ENCODE peak calls at places on chromosomes 11 and 22, in four cellular contexts. One of them, this sample, is unnamed.

GRCh38 chr11:69583068-69583467 is 57.9 kb upstream of the CCND1 start:
- DNase-seq in right atrium auricular region: no peak
- DNase-seq in sigmoid colon: no peak
- DNase-seq in transverse colon: no peak
- DNase-seq in this sample: no peak

GRCh38 chr22:25482868-25483639 is 81.4 kb upstream of the GRK3 start:
- DNase-seq in right atrium auricular region: no peak
- DNase-seq in transverse colon: no peak
- DNase-seq in sigmoid colon: no peak
- DNase-seq in this sample: no peak

GRCh38 chr11:107564877-107565218 is 687 bp downstream of the ALKBH8 start:
- DNase-seq in transverse colon: no peak
- DNase-seq in sigmoid colon: no peak
- DNase-seq in right atrium auricular region: no peak
- DNase-seq in this sample: no peak

GRCh38 chr11:13143486-13144297 is 133.9 kb upstream of the BMAL1 start:
- DNase-seq in transverse colon: peak; percentile 72
- DNase-seq in sigmoid colon: no peak
- DNase-seq in right atrium auricular region: no peak
- DNase-seq in this sample: peak; percentile 76

GRCh38 chr11:35747638-35748037 is 85.1 kb downstream of the TRIM44 start:
- DNase-seq in sigmoid colon: no peak
- DNase-seq in right atrium auricular region: no peak
- DNase-seq in transverse colon: no peak
- DNase-seq in this sample: no peak

GRCh38 chr11:135075740-135076139 is 663.7 kb upstream of the B3GAT1 start:
- DNase-seq in sigmoid colon: no peak
- DNase-seq in right atrium auricular region: no peak
- DNase-seq in transverse colon: peak; percentile 32
- DNase-seq in this sample: peak; percentile 53

GRCh38 chr22:31253949-31254348 is 38.3 kb downstream of the PIK3IP1 start:
- DNase-seq in sigmoid colon: peak; percentile 39
- DNase-seq in transverse colon: peak; percentile 73
- DNase-seq in right atrium auricular region: no peak
- DNase-seq in this sample: peak; percentile 73

GRCh38 chr22:39311592-39312400 is 7.6 kb downstream of the RPL3 start:
- DNase-seq in transverse colon: no peak
- DNase-seq in right atrium auricular region: no peak
- DNase-seq in sigmoid colon: no peak
- DNase-seq in this sample: no peak

GRCh38 chr22:28360846-28361424 is 318.7 kb downstream of the TTC28 start:
- DNase-seq in transverse colon: no peak
- DNase-seq in right atrium auricular region: no peak
- DNase-seq in sigmoid colon: no peak
- DNase-seq in this sample: no peak

GRCh38 chr11:119567667-119568582 is 145.0 kb upstream of the THY1 start:
- DNase-seq in transverse colon: no peak
- DNase-seq in right atrium auricular region: no peak
- DNase-seq in sigmoid colon: peak; percentile 70
- DNase-seq in this sample: no peak

GRCh38 chr11:92735039-92735438 is 234.4 kb upstream of the MTNR1B start:
- DNase-seq in right atrium auricular region: no peak
- DNase-seq in sigmoid colon: no peak
- DNase-seq in transverse colon: no peak
- DNase-seq in this sample: no peak

GRCh38 chr11:126407101-126407521 is 51.6 kb downstream of the ST3GAL4 start:
- DNase-seq in sigmoid colon: no peak
- DNase-seq in transverse colon: no peak
- DNase-seq in right atrium auricular region: no peak
- DNase-seq in this sample: no peak

GRCh38 chr11:1292644-1293618 is 16.5 kb downstream of the TOLLIP start:
- DNase-seq in right atrium auricular region: no peak
- DNase-seq in transverse colon: peak; percentile 5
- DNase-seq in sigmoid colon: peak; percentile 56
- DNase-seq in this sample: no peak

GRCh38 chr11:72625746-72626636 is 48.2 kb downstream of the PDE2A start:
- DNase-seq in right atrium auricular region: no peak
- DNase-seq in transverse colon: peak; percentile 52
- DNase-seq in sigmoid colon: peak; percentile 90
- DNase-seq in this sample: peak; percentile 43

GRCh38 chr11:126102436-126102894 is 39.8 kb upstream of the CDON start:
- DNase-seq in transverse colon: peak; percentile 49
- DNase-seq in right atrium auricular region: no peak
- DNase-seq in sigmoid colon: no peak
- DNase-seq in this sample: no peak

GRCh38 chr11:68216171-68216938 is 3.3 kb upstream of the KMT5B start:
- DNase-seq in sigmoid colon: no peak
- DNase-seq in right atrium auricular region: no peak
- DNase-seq in transverse colon: peak; percentile 69
- DNase-seq in this sample: peak; percentile 72

GRCh38 chr11:126592496-126593410 is 237.3 kb downstream of the ST3GAL4 start:
- DNase-seq in right atrium auricular region: no peak
- DNase-seq in sigmoid colon: no peak
- DNase-seq in transverse colon: no peak
- DNase-seq in this sample: no peak

GRCh38 chr11:62399172-62399867 is 19.5 kb upstream of the SCGB1A1 start:
- DNase-seq in right atrium auricular region: no peak
- DNase-seq in transverse colon: no peak
- DNase-seq in sigmoid colon: no peak
- DNase-seq in this sample: no peak

GRCh38 chr11:129451524-129451923 is 75.9 kb downstream of the BARX2 start:
- DNase-seq in right atrium auricular region: no peak
- DNase-seq in transverse colon: no peak
- DNase-seq in sigmoid colon: no peak
- DNase-seq in this sample: no peak

GRCh38 chr22:17851754-17852153 is 77.5 kb upstream of the BID start:
- DNase-seq in right atrium auricular region: peak; percentile 68
- DNase-seq in transverse colon: no peak
- DNase-seq in sigmoid colon: no peak
- DNase-seq in this sample: no peak

GRCh38 chr11:9861860-9862725 is 198.2 kb downstream of the SWAP70 start:
- DNase-seq in sigmoid colon: peak; percentile 74
- DNase-seq in right atrium auricular region: no peak
- DNase-seq in transverse colon: peak; percentile 57
- DNase-seq in this sample: peak; percentile 66

GRCh38 chr22:35482311-35482710 is 58.3 kb upstream of the RASD2 start:
- DNase-seq in sigmoid colon: no peak
- DNase-seq in right atrium auricular region: no peak
- DNase-seq in transverse colon: no peak
- DNase-seq in this sample: no peak

GRCh38 chr11:36011574-36011973 is 67.7 kb downstream of the LDLRAD3 start:
- DNase-seq in right atrium auricular region: no peak
- DNase-seq in sigmoid colon: no peak
- DNase-seq in transverse colon: no peak
- DNase-seq in this sample: no peak

GRCh38 chr22:43847376-43848289 is 14.7 kb downstream of the SULT4A1 start:
- DNase-seq in right atrium auricular region: no peak
- DNase-seq in sigmoid colon: peak; percentile 53
- DNase-seq in transverse colon: no peak
- DNase-seq in this sample: no peak

GRCh38 chr11:73348838-73349237 is 27.4 kb upstream of the RELT start:
- DNase-seq in sigmoid colon: no peak
- DNase-seq in transverse colon: no peak
- DNase-seq in right atrium auricular region: no peak
- DNase-seq in this sample: no peak

GRCh38 chr11:4672470-4672869 is 25.2 kb downstream of the OR51E2 start:
- DNase-seq in transverse colon: no peak
- DNase-seq in sigmoid colon: no peak
- DNase-seq in right atrium auricular region: no peak
- DNase-seq in this sample: no peak

GRCh38 chr11:61899146-61899841 is 7.9 kb upstream of the FADS3 start:
- DNase-seq in right atrium auricular region: peak; percentile 83
- DNase-seq in sigmoid colon: peak; percentile 91
- DNase-seq in transverse colon: peak; percentile 89
- DNase-seq in this sample: peak; percentile 90

GRCh38 chr11:57126766-57127400 is 54.9 kb upstream of the LRRC55 start:
- DNase-seq in right atrium auricular region: no peak
- DNase-seq in transverse colon: no peak
- DNase-seq in sigmoid colon: no peak
- DNase-seq in this sample: no peak

GRCh38 chr11:47327025-47327424 is 25.5 kb downstream of the MYBPC3 start:
- DNase-seq in right atrium auricular region: no peak
- DNase-seq in transverse colon: no peak
- DNase-seq in sigmoid colon: no peak
- DNase-seq in this sample: no peak

GRCh38 chr22:38441620-38442287 is 13.2 kb downstream of the KCNJ4 start:
- DNase-seq in sigmoid colon: no peak
- DNase-seq in transverse colon: no peak
- DNase-seq in right atrium auricular region: no peak
- DNase-seq in this sample: no peak

GRCh38 chr11:33706961-33707360 is 6.3 kb upstream of the C11orf91 start:
- DNase-seq in transverse colon: no peak
- DNase-seq in right atrium auricular region: no peak
- DNase-seq in sigmoid colon: no peak
- DNase-seq in this sample: no peak

GRCh38 chr22:48895341-48895740 is 932.3 kb downstream of the BRD1 start:
- DNase-seq in transverse colon: no peak
- DNase-seq in sigmoid colon: no peak
- DNase-seq in right atrium auricular region: peak; percentile 7
- DNase-seq in this sample: peak; percentile 6

GRCh38 chr11:73761403-73761945 is 600 bp upstream of the RAB6A start:
- DNase-seq in transverse colon: peak; percentile 28
- DNase-seq in sigmoid colon: no peak
- DNase-seq in right atrium auricular region: no peak
- DNase-seq in this sample: no peak

GRCh38 chr11:62139526-62140301 is 15.9 kb downstream of the INCENP start:
- DNase-seq in sigmoid colon: no peak
- DNase-seq in transverse colon: no peak
- DNase-seq in right atrium auricular region: no peak
- DNase-seq in this sample: no peak

GRCh38 chr11:19846654-19847330 is 134.2 kb downstream of the NAV2 start:
- DNase-seq in transverse colon: no peak
- DNase-seq in right atrium auricular region: no peak
- DNase-seq in sigmoid colon: no peak
- DNase-seq in this sample: no peak
- H3K27ac ChIP-seq in transverse colon: no peak overlapping the region
- H3K27ac ChIP-seq in right atrium auricular region: no peak overlapping the region
- H3K27ac ChIP-seq in sigmoid colon: peak overlapping the region; percentile 34
- H3K27ac ChIP-seq in this sample: no peak overlapping the region

GRCh38 chr22:47419239-47419638 is 656.8 kb downstream of the TBC1D22A start:
- DNase-seq in transverse colon: no peak
- DNase-seq in sigmoid colon: no peak
- DNase-seq in right atrium auricular region: no peak
- DNase-seq in this sample: no peak
- H3K9me3 ChIP-seq in transverse colon: no peaks in the 10 kb centered on the region
- H3K9me3 ChIP-seq in sigmoid colon: no peaks in the 10 kb centered on the region
- H3K9me3 ChIP-seq in right atrium auricular region: no peaks in the 10 kb centered on the region
- H3K9me3 ChIP-seq in this sample: no peaks in the 10 kb centered on the region

GRCh38 chr22:24142241-24142640 is 39.0 kb upstream of the SUSD2 start:
- DNase-seq in sigmoid colon: no peak
- DNase-seq in right atrium auricular region: no peak
- DNase-seq in transverse colon: no peak
- DNase-seq in this sample: no peak

GRCh38 chr22:24144056-24144455 is 37.2 kb upstream of the SUSD2 start:
- DNase-seq in sigmoid colon: no peak
- DNase-seq in right atrium auricular region: no peak
- DNase-seq in transverse colon: no peak
- DNase-seq in this sample: no peak

GRCh38 chr22:24140357-24140756 is 40.9 kb upstream of the SUSD2 start:
- DNase-seq in sigmoid colon: no peak
- DNase-seq in right atrium auricular region: no peak
- DNase-seq in transverse colon: no peak
- DNase-seq in this sample: no peak

GRCh38 chr22:24142831-24143230 is 38.5 kb upstream of the SUSD2 start:
- DNase-seq in sigmoid colon: no peak
- DNase-seq in transverse colon: no peak
- DNase-seq in right atrium auricular region: no peak
- DNase-seq in this sample: no peak

DNA sequence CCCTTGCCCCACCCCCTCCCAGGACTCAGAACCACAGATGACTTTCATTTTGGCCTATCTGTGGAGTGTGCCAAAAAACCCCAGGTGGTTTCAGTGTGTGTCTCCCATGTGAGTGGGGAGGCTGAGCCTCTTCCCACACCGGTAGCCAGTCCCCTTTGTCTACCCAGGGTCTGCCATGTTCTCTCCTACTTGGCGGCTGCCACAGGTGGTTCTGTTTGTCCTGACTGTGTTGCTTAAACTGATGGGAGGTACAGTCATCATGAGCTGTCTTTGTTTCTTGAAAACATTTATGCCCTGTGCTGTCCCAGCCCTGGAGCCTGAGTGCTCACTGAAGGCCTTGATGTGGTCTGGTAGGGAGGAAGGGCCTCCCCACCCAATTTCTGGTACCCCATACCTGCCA is 39.7 kb upstream of the SUSD2 start:
- DNase-seq in sigmoid colon: no peak
- DNase-seq in transverse colon: peak; percentile 31
- DNase-seq in right atrium auricular region: no peak
- DNase-seq in this sample: no peak
- H3K27ac ChIP-seq in sigmoid colon: no peak overlapping the region
- H3K27ac ChIP-seq in transverse colon: no peak overlapping the region
- H3K27ac ChIP-seq in right atrium auricular region: no peak overlapping the region
- H3K27ac ChIP-seq in this sample: no peak overlapping the region

GRCh38 chr11:70802185-70802584 is 403.9 kb downstream of the CTTN start:
- DNase-seq in sigmoid colon: no peak
- DNase-seq in transverse colon: no peak
- DNase-seq in right atrium auricular region: no peak
- DNase-seq in this sample: no peak

GRCh38 chr11:70796601-70797000 is 398.3 kb downstream of the CTTN start:
- DNase-seq in sigmoid colon: no peak
- DNase-seq in transverse colon: no peak
- DNase-seq in right atrium auricular region: no peak
- DNase-seq in this sample: no peak

GRCh38 chr11:70799386-70799785 is 401.1 kb downstream of the CTTN start:
- DNase-seq in right atrium auricular region: no peak
- DNase-seq in transverse colon: no peak
- DNase-seq in sigmoid colon: no peak
- DNase-seq in this sample: no peak

GRCh38 chr11:70798296-70798695 is 400.0 kb downstream of the CTTN start:
- DNase-seq in right atrium auricular region: no peak
- DNase-seq in transverse colon: no peak
- DNase-seq in sigmoid colon: no peak
- DNase-seq in this sample: no peak
- H3K9me3 ChIP-seq in right atrium auricular region: no peaks in the 10 kb centered on the region
- H3K9me3 ChIP-seq in transverse colon: no peaks in the 10 kb centered on the region
- H3K9me3 ChIP-seq in sigmoid colon: no peaks in the 10 kb centered on the region
- H3K9me3 ChIP-seq in this sample: no peaks in the 10 kb centered on the region

This sample was measured in colonic mucosa.